ENCODE peak calls at places on chromosome 6, in eight cellular contexts. One of them, this sample, is unnamed.

GRCh38 chr6:6505111-6505510 is 83.4 kb upstream of the LY86 start:
- DNase-seq in RWPE1: no peak
- DNase-seq in spleen: no peak
- DNase-seq in astrocyte of the cerebellum: no peak
- DNase-seq in AG09319: no peak
- DNase-seq in foreskin fibroblast: no peak
- DNase-seq in adrenal gland: no peak
- DNase-seq in H9: no peak
- DNase-seq in this sample: no peak

GRCh38 chr6:22886881-22887581 is 317.7 kb downstream of the HDGFL1 start:
- DNase-seq in RWPE1: no peak
- DNase-seq in spleen: no peak
- DNase-seq in astrocyte of the cerebellum: peak
- DNase-seq in AG09319: no peak
- DNase-seq in foreskin fibroblast: peak
- DNase-seq in adrenal gland: no peak
- DNase-seq in H9: no peak
- DNase-seq in this sample: no peak

GRCh38 chr6:46419576-46420002 is 71.7 kb downstream of the RCAN2 start:
- DNase-seq in RWPE1: peak
- DNase-seq in spleen: no peak
- DNase-seq in astrocyte of the cerebellum: peak
- DNase-seq in AG09319: peak
- DNase-seq in foreskin fibroblast: peak
- DNase-seq in adrenal gland: peak
- DNase-seq in H9: peak
- DNase-seq in this sample: peak

GRCh38 chr6:155187096-155187495 is 76.7 kb upstream of the CLDN20 start:
- DNase-seq in RWPE1: no peak
- DNase-seq in spleen: no peak
- DNase-seq in astrocyte of the cerebellum: no peak
- DNase-seq in AG09319: no peak
- DNase-seq in foreskin fibroblast: no peak
- DNase-seq in adrenal gland: no peak
- DNase-seq in H9: no peak
- DNase-seq in this sample: no peak

GRCh38 chr6:24402697-24403500 is at the start of gene MRS2:
- DNase-seq in RWPE1: peak
- DNase-seq in spleen: peak
- DNase-seq in astrocyte of the cerebellum: peak
- DNase-seq in AG09319: peak
- DNase-seq in foreskin fibroblast: peak
- DNase-seq in adrenal gland: peak
- DNase-seq in H9: peak
- DNase-seq in this sample: peak

GRCh38 chr6:101110814-101111213 is 229.7 kb upstream of the ASCC3 start:
- DNase-seq in RWPE1: no peak
- DNase-seq in spleen: no peak
- DNase-seq in astrocyte of the cerebellum: no peak
- DNase-seq in AG09319: no peak
- DNase-seq in foreskin fibroblast: peak
- DNase-seq in adrenal gland: no peak
- DNase-seq in H9: no peak
- DNase-seq in this sample: no peak

GRCh38 chr6:24658573-24659511 is 7.9 kb downstream of the TDP2 start:
- DNase-seq in RWPE1: no peak
- DNase-seq in spleen: no peak
- DNase-seq in astrocyte of the cerebellum: no peak
- DNase-seq in AG09319: peak
- DNase-seq in foreskin fibroblast: peak
- DNase-seq in adrenal gland: peak
- DNase-seq in H9: peak
- DNase-seq in this sample: no peak

GRCh38 chr6:151757506-151757955 is 50.0 kb upstream of the ESR1 start:
- DNase-seq in RWPE1: no peak
- DNase-seq in spleen: no peak
- DNase-seq in astrocyte of the cerebellum: no peak
- DNase-seq in AG09319: no peak
- DNase-seq in foreskin fibroblast: peak
- DNase-seq in adrenal gland: no peak
- DNase-seq in H9: no peak
- DNase-seq in this sample: no peak

GRCh38 chr6:16674666-16675392 is 86.4 kb downstream of the ATXN1 start:
- DNase-seq in RWPE1: no peak
- DNase-seq in spleen: no peak
- DNase-seq in astrocyte of the cerebellum: no peak
- DNase-seq in AG09319: no peak
- DNase-seq in foreskin fibroblast: peak
- DNase-seq in adrenal gland: no peak
- DNase-seq in H9: no peak
- DNase-seq in this sample: no peak

GRCh38 chr6:56888687-56889086 is 66.2 kb upstream of the BEND6 start:
- DNase-seq in RWPE1: no peak
- DNase-seq in spleen: no peak
- DNase-seq in astrocyte of the cerebellum: no peak
- DNase-seq in AG09319: no peak
- DNase-seq in foreskin fibroblast: no peak
- DNase-seq in adrenal gland: no peak
- DNase-seq in H9: no peak
- DNase-seq in this sample: no peak

GRCh38 chr6:52503344-52503747 is 73.5 kb downstream of the TRAM2 start:
- DNase-seq in RWPE1: peak
- DNase-seq in spleen: no peak
- DNase-seq in astrocyte of the cerebellum: no peak
- DNase-seq in AG09319: no peak
- DNase-seq in foreskin fibroblast: no peak
- DNase-seq in adrenal gland: no peak
- DNase-seq in H9: peak
- DNase-seq in this sample: no peak

GRCh38 chr6:112150363-112150762 is 63.0 kb downstream of the FAM229B start:
- DNase-seq in RWPE1: no peak
- DNase-seq in spleen: no peak
- DNase-seq in astrocyte of the cerebellum: no peak
- DNase-seq in AG09319: peak
- DNase-seq in foreskin fibroblast: peak
- DNase-seq in adrenal gland: no peak
- DNase-seq in H9: no peak
- DNase-seq in this sample: no peak

GRCh38 chr6:27809067-27809938 is 102.9 kb downstream of the OR2B2 start:
- DNase-seq in RWPE1: no peak
- DNase-seq in spleen: no peak
- DNase-seq in astrocyte of the cerebellum: no peak
- DNase-seq in AG09319: no peak
- DNase-seq in foreskin fibroblast: no peak
- DNase-seq in adrenal gland: no peak
- DNase-seq in H9: no peak
- DNase-seq in this sample: no peak

GRCh38 chr6:10529231-10529801 is 8.2 kb downstream of the GCNT2 start:
- DNase-seq in RWPE1: no peak
- DNase-seq in spleen: no peak
- DNase-seq in astrocyte of the cerebellum: no peak
- DNase-seq in AG09319: no peak
- DNase-seq in foreskin fibroblast: no peak
- DNase-seq in adrenal gland: no peak
- DNase-seq in H9: peak
- DNase-seq in this sample: no peak

GRCh38 chr6:15871211-15871770 is 208.5 kb upstream of the DTNBP1 start:
- DNase-seq in RWPE1: no peak
- DNase-seq in spleen: no peak
- DNase-seq in astrocyte of the cerebellum: no peak
- DNase-seq in AG09319: no peak
- DNase-seq in foreskin fibroblast: no peak
- DNase-seq in adrenal gland: no peak
- DNase-seq in H9: no peak
- DNase-seq in this sample: no peak

GRCh38 chr6:4776967-4777925 is 1.0 kb downstream of the CDYL start:
- DNase-seq in RWPE1: no peak
- DNase-seq in spleen: no peak
- DNase-seq in astrocyte of the cerebellum: peak
- DNase-seq in AG09319: no peak
- DNase-seq in foreskin fibroblast: peak
- DNase-seq in adrenal gland: no peak
- DNase-seq in H9: no peak
- DNase-seq in this sample: no peak

GRCh38 chr6:167945937-167946485 is 51.5 kb upstream of the KIF25 start:
- DNase-seq in RWPE1: no peak
- DNase-seq in spleen: no peak
- DNase-seq in astrocyte of the cerebellum: no peak
- DNase-seq in AG09319: no peak
- DNase-seq in foreskin fibroblast: no peak
- DNase-seq in adrenal gland: no peak
- DNase-seq in H9: no peak
- DNase-seq in this sample: no peak

GRCh38 chr6:133128191-133128590 is 113.0 kb upstream of the EYA4 start:
- DNase-seq in RWPE1: no peak
- DNase-seq in spleen: no peak
- DNase-seq in astrocyte of the cerebellum: no peak
- DNase-seq in AG09319: no peak
- DNase-seq in foreskin fibroblast: peak
- DNase-seq in adrenal gland: no peak
- DNase-seq in H9: no peak
- DNase-seq in this sample: no peak

DNA sequence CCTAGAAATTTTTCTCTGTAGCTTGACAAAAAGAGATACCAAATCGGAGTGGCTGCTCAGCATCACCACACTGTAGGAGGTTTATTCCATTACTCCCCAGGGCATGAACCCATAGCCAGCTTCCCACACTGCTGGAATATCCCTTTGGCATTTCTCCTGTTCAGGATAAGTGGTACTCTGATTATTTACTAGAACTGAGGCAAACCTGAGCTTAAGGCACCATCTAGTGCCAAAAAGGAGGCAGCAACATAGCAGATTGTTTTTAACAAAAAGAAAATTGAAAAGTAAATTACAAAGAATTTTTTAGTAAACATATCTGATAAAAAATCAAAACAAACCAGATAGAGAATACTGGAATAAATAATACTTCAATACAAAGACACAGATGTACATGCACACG is 181.7 kb downstream of the WDR27 start:
- DNase-seq in RWPE1: no peak
- DNase-seq in spleen: no peak
- DNase-seq in astrocyte of the cerebellum: no peak
- DNase-seq in AG09319: peak
- DNase-seq in foreskin fibroblast: peak
- DNase-seq in adrenal gland: no peak
- DNase-seq in H9: no peak
- DNase-seq in this sample: no peak
- TF ChIP-seq CTCF in RWPE1: peak
- TF ChIP-seq CTCF in spleen: no peak
- TF ChIP-seq CTCF in astrocyte of the cerebellum: peak
- TF ChIP-seq CTCF in AG09319: peak
- TF ChIP-seq CTCF in foreskin fibroblast: peak
- TF ChIP-seq CTCF in adrenal gland: no peak
- TF ChIP-seq CTCF in H9: peak
- TF ChIP-seq CTCF in this sample: peak

DNA sequence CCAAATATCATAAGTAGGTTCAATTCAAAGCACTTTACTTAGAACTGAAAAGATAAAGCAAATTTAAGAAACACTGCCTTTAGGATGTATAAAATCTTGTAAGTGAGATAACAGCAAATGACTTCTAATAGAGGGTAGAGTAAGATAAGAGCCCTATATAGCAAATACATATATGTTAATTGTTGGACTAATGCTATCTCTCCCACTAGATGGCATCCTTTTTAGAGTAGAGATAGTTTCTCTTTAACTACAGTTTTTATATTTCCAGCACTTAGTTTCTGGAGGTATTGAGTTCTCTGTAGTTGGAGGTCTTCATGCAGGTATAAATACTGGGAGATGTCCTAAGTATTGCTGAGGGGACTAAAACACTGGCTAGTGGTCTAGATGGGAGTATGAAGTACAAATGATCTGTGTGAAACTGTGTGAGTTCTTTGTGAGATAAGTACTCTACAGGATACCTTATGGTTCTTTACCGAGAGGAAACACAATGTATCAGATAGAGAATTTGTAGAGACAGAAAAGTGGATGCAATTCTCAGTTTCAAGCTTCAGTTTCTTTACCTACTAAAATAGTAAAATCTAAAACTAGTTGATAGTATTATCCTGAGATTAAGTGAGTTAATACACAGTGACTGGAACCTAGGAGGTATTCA is 399.3 kb downstream of the KHDRBS2 start:
- DNase-seq in RWPE1: no peak
- DNase-seq in spleen: no peak
- DNase-seq in astrocyte of the cerebellum: no peak
- DNase-seq in AG09319: no peak
- DNase-seq in foreskin fibroblast: no peak
- DNase-seq in adrenal gland: no peak
- DNase-seq in H9: no peak
- DNase-seq in this sample: no peak
- TF ChIP-seq CTCF in RWPE1: peak
- TF ChIP-seq CTCF in spleen: no peak
- TF ChIP-seq CTCF in astrocyte of the cerebellum: no peak
- TF ChIP-seq CTCF in AG09319: no peak
- TF ChIP-seq CTCF in foreskin fibroblast: no peak
- TF ChIP-seq CTCF in adrenal gland: no peak
- TF ChIP-seq CTCF in H9: peak
- TF ChIP-seq CTCF in this sample: peak

GRCh38 chr6:18215436-18215835 is 48.9 kb downstream of the DEK start:
- DNase-seq in RWPE1: no peak
- DNase-seq in spleen: no peak
- DNase-seq in astrocyte of the cerebellum: no peak
- DNase-seq in AG09319: no peak
- DNase-seq in foreskin fibroblast: no peak
- DNase-seq in adrenal gland: no peak
- DNase-seq in H9: no peak
- DNase-seq in this sample: no peak

GRCh38 chr6:18221288-18221615 is 43.1 kb downstream of the DEK start:
- DNase-seq in RWPE1: no peak
- DNase-seq in spleen: no peak
- DNase-seq in astrocyte of the cerebellum: no peak
- DNase-seq in AG09319: no peak
- DNase-seq in foreskin fibroblast: no peak
- DNase-seq in adrenal gland: no peak
- DNase-seq in H9: no peak
- DNase-seq in this sample: no peak

GRCh38 chr6:18216411-18216810 is 47.9 kb downstream of the DEK start:
- DNase-seq in RWPE1: peak
- DNase-seq in spleen: no peak
- DNase-seq in astrocyte of the cerebellum: peak
- DNase-seq in AG09319: peak
- DNase-seq in foreskin fibroblast: no peak
- DNase-seq in adrenal gland: no peak
- DNase-seq in H9: no peak
- DNase-seq in this sample: no peak

GRCh38 chr6:18219611-18220010 is 44.7 kb downstream of the DEK start:
- DNase-seq in RWPE1: no peak
- DNase-seq in spleen: no peak
- DNase-seq in astrocyte of the cerebellum: no peak
- DNase-seq in AG09319: no peak
- DNase-seq in foreskin fibroblast: no peak
- DNase-seq in adrenal gland: no peak
- DNase-seq in H9: no peak
- DNase-seq in this sample: no peak

GRCh38 chr6:18218233-18218632 is 46.1 kb downstream of the DEK start:
- DNase-seq in RWPE1: no peak
- DNase-seq in spleen: no peak
- DNase-seq in astrocyte of the cerebellum: no peak
- DNase-seq in AG09319: no peak
- DNase-seq in foreskin fibroblast: no peak
- DNase-seq in adrenal gland: no peak
- DNase-seq in H9: no peak
- DNase-seq in this sample: no peak
- TF ChIP-seq CTCF in RWPE1: no peak
- TF ChIP-seq CTCF in spleen: no peak
- TF ChIP-seq CTCF in astrocyte of the cerebellum: no peak
- TF ChIP-seq CTCF in AG09319: no peak
- TF ChIP-seq CTCF in foreskin fibroblast: no peak
- TF ChIP-seq CTCF in adrenal gland: no peak
- TF ChIP-seq CTCF in H9: no peak
- TF ChIP-seq CTCF in this sample: no peak

GRCh38 chr6:3631862-3632261 is 119.7 kb downstream of the PXDC1 start:
- DNase-seq in RWPE1: no peak
- DNase-seq in spleen: no peak
- DNase-seq in astrocyte of the cerebellum: no peak
- DNase-seq in AG09319: no peak
- DNase-seq in foreskin fibroblast: no peak
- DNase-seq in adrenal gland: no peak
- DNase-seq in H9: no peak
- DNase-seq in this sample: no peak
- TF ChIP-seq CTCF in RWPE1: no peak
- TF ChIP-seq CTCF in spleen: no peak
- TF ChIP-seq CTCF in astrocyte of the cerebellum: no peak
- TF ChIP-seq CTCF in AG09319: no peak
- TF ChIP-seq CTCF in foreskin fibroblast: no peak
- TF ChIP-seq CTCF in adrenal gland: no peak
- TF ChIP-seq CTCF in H9: no peak
- TF ChIP-seq CTCF in this sample: no peak

This sample was measured in progenitor cell of endocrine pancreas.